ENCODE peak calls at places on chromosomes 7 and 10, in four cellular contexts. H is H1, B is HepG2, T is K562. Y is an unnamed sample.

GRCh38 chr7:46414946-46415345 is 493.9 kb upstream of the IGFBP3 start:
- DNase-seq in H (no peak), B (no peak), T (no peak), Y (no peak)

GRCh38 chr10:42367532-42368230 is 270.7 kb downstream of the ZNF33B start:
- DNase-seq in H (no peak), B (no peak), T (peak), Y (no peak)

GRCh38 chr7:132472463-132473120 is 103.7 kb downstream of the PLXNA4 start:
- DNase-seq in H (no peak), B (no peak), T (no peak), Y (no peak)

GRCh38 chr10:103545771-103546281 is 52.3 kb downstream of the NEURL1 start:
- DNase-seq in H (no peak), B (no peak), T (no peak), Y (no peak)

GRCh38 chr10:18599392-18599791 is 52.0 kb downstream of the NSUN6 start:
- DNase-seq in H (no peak), B (no peak), T (no peak), Y (no peak)

GRCh38 chr7:113118074-113118959 is at the start of gene SMIM30:
- DNase-seq in H (peak), B (peak), T (peak), Y (peak)

GRCh38 chr7:64863969-64864368 is 39.1 kb upstream of the ZNF273 start:
- DNase-seq in H (no peak), B (no peak), T (no peak), Y (no peak)

GRCh38 chr10:963613-964012 is 24.6 kb upstream of the GTPBP4 start:
- DNase-seq in H (no peak), B (no peak), T (no peak), Y (no peak)

GRCh38 chr7:2173184-2173827 is 59.4 kb downstream of the MAD1L1 start:
- DNase-seq in H (no peak), B (no peak), T (no peak), Y (no peak)

GRCh38 chr10:74103560-74104248 is 46.9 kb downstream of the AP3M1 start:
- DNase-seq in H (no peak), B (no peak), T (no peak), Y (peak)

GRCh38 chr7:101817031-101817929 is at the start of gene CUX1:
- DNase-seq in H (no peak), B (peak), T (peak), Y (peak)

GRCh38 chr7:95899919-95900513 is 127.7 kb downstream of the DYNC1I1 start:
- DNase-seq in H (no peak), B (peak), T (no peak), Y (no peak)

GRCh38 chr7:19538036-19538435 is 170.8 kb downstream of the POLR1F start:
- DNase-seq in H (no peak), B (no peak), T (no peak), Y (no peak)

GRCh38 chr7:41816111-41816510 is 113.2 kb upstream of the INHBA start:
- DNase-seq in H (no peak), B (no peak), T (no peak), Y (no peak)

GRCh38 chr10:21099291-21099800 is 202.2 kb upstream of the NEBL start:
- DNase-seq in H (no peak), B (no peak), T (no peak), Y (no peak)

GRCh38 chr7:151426486-151426905 is 13.4 kb downstream of the CRYGN start:
- DNase-seq in H (no peak), B (no peak), T (no peak), Y (peak)

GRCh38 chr7:80140388-80140787 is 5.8 kb downstream of the GNAI1 start:
- DNase-seq in H (no peak), B (no peak), T (no peak), Y (no peak)

GRCh38 chr7:40595129-40595528 is 460.3 kb downstream of the SUGCT start:
- DNase-seq in H (no peak), B (no peak), T (no peak), Y (no peak)

GRCh38 chr10:269440-270074 is 134.3 kb downstream of the ZMYND11 start:
- DNase-seq in H (no peak), B (no peak), T (no peak), Y (no peak)

GRCh38 chr10:102744374-102745051 is 765 bp downstream of the WBP1L start:
- DNase-seq in H (no peak), B (no peak), T (no peak), Y (no peak)

GRCh38 chr10:13502384-13502783 is 26.4 kb downstream of the BEND7 start:
- DNase-seq in H (no peak), B (no peak), T (no peak), Y (no peak)

GRCh38 chr7:43037531-43037930 is 74.9 kb upstream of the HECW1 start:
- DNase-seq in H (no peak), B (no peak), T (no peak), Y (no peak)

GRCh38 chr7:27277628-27278027 is 35.0 kb downstream of the EVX1 start:
- DNase-seq in H (no peak), B (peak), T (no peak), Y (peak)

GRCh38 chr7:152462995-152463713 is 27.4 kb upstream of the KMT2C start:
- DNase-seq in H (peak), B (no peak), T (no peak), Y (no peak)

GRCh38 chr7:1610678-1611302 is 41.0 kb upstream of the PSMG3 start:
- DNase-seq in H (no peak), B (no peak), T (no peak), Y (no peak)

GRCh38 chr7:20307901-20308300 is 22.8 kb upstream of the ITGB8 start:
- DNase-seq in H (no peak), B (no peak), T (no peak), Y (no peak)

GRCh38 chr10:34031410-34031809 is 696.9 kb upstream of the NRP1 start:
- DNase-seq in H (no peak), B (no peak), T (no peak), Y (no peak)

GRCh38 chr10:87817873-87818504 is at the start of gene ATAD1:
- DNase-seq in H (peak), B (peak), T (peak), Y (peak)

GRCh38 chr10:87816842-87817178 is 1.2 kb downstream of the ATAD1 start:
- DNase-seq in H (no peak), B (no peak), T (no peak), Y (no peak)

GRCh38 chr10:87819274-87819585 is 1.2 kb upstream of the ATAD1 start:
- DNase-seq in H (no peak), B (no peak), T (no peak), Y (no peak)

GRCh38 chr10:87817291-87817872 is 644 bp downstream of the ATAD1 start:
- DNase-seq in H (no peak), B (peak), T (no peak), Y (peak)

GRCh38 chr10:87818505-87819273 is 663 bp upstream of the ATAD1 start:
- DNase-seq in H (no peak), B (no peak), T (peak), Y (peak)
- TF ChIP-seq MAFK in H (no peak), B (no peak), T (no peak), Y (no peak)

DNA sequence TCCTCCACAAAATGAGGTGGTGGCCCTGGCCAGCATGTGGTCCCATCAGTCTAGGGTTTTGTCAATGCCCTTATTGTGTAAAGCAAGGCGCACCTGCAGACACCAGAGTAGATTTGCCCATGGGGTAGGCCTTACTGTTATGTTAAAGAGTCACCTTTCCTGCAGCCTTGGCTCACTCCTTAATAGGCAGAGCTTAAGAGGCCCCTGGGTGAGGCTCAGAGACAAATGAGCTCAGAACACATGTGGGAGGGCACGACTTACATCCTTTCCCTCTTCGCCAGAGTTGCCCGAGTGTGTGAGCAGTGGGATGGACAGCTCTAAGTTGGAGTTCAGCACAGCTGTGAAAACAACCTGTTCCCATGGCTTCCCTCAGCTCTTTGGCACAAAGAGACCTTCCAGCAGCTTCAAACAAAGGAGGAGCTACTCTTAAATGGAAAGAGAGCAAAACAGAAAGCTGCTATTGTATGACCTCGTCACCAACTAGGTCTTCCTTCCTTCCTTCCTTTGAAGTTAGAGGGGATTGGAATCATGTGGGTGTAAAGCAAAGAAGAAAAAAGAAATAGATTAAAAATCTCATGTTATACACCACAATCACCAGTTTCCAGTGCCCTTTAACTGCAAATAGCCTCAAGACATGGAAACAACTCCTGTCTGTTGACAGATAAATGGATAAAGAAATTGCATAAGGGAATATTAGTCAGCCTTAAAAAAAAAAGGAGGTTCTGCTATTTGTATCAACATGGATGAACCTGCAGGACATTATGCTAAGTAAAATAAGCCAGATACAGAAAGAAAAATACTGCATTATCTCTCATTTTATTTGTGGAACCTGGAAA is 11.9 kb upstream of the XPNPEP1 start:
- DNase-seq in H (peak), B (no peak), T (no peak), Y (no peak)
- H3K4me2 ChIP-seq in H (peak), B (peak), T (no peak), Y (no peak)

GRCh38 chr10:93703066-93703465 is 674 bp upstream of the FRA10AC1 start:
- DNase-seq in H (no peak), B (no peak), T (no peak), Y (no peak)

GRCh38 chr10:93701903-93702277 is 502 bp downstream of the FRA10AC1 start:
- DNase-seq in H (no peak), B (peak), T (peak), Y (no peak)

GRCh38 chr10:93707623-93708022 is 5.2 kb upstream of the FRA10AC1 start:
- DNase-seq in H (no peak), B (no peak), T (no peak), Y (no peak)

GRCh38 chr10:93703841-93704240 is 1.4 kb upstream of the FRA10AC1 start:
- DNase-seq in H (no peak), B (no peak), T (no peak), Y (no peak)

GRCh38 chr10:93702278-93703001 is at the start of gene FRA10AC1:
- DNase-seq in H (peak), B (peak), T (peak), Y (peak)
- TF ChIP-seq EP300 in H (peak), B (peak), T (peak), Y (no peak)

GRCh38 chr7:67401492-67401891 is 404.9 kb downstream of the TYW1 start:
- DNase-seq in H (no peak), B (no peak), T (no peak), Y (no peak)
- TF ChIP-seq MAFK in H (no peak), B (no peak), T (no peak), Y (no peak)

DNA sequence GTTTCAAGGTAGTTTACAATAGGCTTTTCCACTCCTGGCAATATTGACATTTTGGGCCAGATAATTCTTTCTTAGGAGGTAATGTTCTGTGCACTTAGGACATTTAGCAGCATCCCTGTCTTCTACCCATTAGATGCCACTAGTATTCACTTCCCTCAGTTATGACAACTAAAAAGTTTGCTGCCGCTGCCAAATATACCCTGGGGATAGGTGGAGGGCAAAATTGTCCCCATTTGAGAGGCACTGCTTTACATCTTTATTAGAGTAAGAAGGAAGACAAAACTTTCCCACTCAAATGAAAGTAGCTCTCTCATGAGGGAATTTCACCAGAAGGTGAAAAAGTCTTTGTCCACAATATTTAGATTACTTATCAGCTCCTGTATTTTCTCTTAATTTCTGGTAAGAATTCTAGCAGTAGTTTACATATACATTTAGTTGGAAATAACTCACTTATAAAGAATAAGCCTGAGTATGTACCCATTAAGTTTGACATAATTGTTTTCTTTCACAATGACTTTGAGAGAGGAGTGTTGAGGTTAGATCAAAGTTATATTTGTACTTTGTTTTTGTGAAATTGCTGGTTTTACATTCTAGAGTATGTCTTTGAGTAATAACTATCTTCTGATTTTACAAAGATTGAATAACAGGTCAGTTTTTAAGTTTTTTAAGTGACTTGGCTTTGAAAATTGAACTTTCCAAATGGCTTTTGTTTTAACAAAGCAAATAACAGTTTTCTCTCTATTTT is 46.0 kb downstream of the HELLS start:
- DNase-seq in H (no peak), B (no peak), T (no peak), Y (no peak)
- H3K4me2 ChIP-seq in H (no peak), B (no peak), T (no peak), Y (no peak)

GRCh38 chr10:123149162-123149567 is 1.2 kb downstream of the HMX2 start:
- DNase-seq in H (no peak), B (no peak), T (no peak), Y (no peak)

GRCh38 chr10:123146892-123147634 is 873 bp upstream of the HMX2 start:
- DNase-seq in H (no peak), B (peak), T (no peak), Y (no peak)

GRCh38 chr10:123146013-123146891 is 1.7 kb upstream of the HMX2 start:
- DNase-seq in H (no peak), B (no peak), T (no peak), Y (no peak)

GRCh38 chr10:123148414-123149161 is 652 bp downstream of the HMX2 start:
- DNase-seq in H (peak), B (no peak), T (no peak), Y (no peak)

GRCh38 chr10:123147635-123148413 is at the start of gene HMX2:
- DNase-seq in H (peak), B (peak), T (peak), Y (no peak)
- TF ChIP-seq EP300 in H (no peak), B (no peak), T (no peak), Y (no peak)

DNA sequence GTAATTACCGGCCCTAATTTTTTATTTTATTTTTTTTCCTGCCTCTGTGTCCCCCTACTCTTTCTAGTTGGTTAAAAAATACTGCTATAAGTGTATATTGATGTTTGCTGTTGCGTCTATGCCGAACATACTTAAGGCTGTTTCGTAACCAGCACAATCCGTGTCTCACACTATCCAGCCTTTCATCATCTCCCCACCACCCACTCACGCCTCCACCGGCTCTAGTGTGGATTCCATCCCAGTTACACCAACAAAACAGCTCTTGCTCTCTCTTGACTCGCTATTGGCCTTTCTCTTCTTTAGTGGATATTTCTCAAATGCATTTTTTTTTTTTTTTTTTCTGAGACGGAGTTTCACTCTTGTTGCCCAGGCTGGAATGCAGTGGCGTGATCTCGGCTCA is 70.1 kb upstream of the CAMK1D start:
- DNase-seq in H (no peak), B (no peak), T (no peak), Y (no peak)
- TF ChIP-seq MAFK in H (no peak), B (no peak), T (no peak), Y (no peak)